ENCODE peak calls at places on chromosome 17, in four cellular contexts. W, A, U and B are unnamed samples.

GRCh38 chr17:61452301-61453290 is at the start of gene TBX4:
- DNase-seq in A (no peak), W (peak; percentile 63), U (no peak), B (no peak)

GRCh38 chr17:64787255-64787920 is 125.3 kb upstream of the SMURF2 start:
- DNase-seq in A (no peak), U (peak; percentile 81), W (no peak), B (no peak)

GRCh38 chr17:83154311-83155127 is 75.1 kb downstream of the METRNL start:
- DNase-seq in U (no peak), W (no peak), A (no peak), B (no peak)

GRCh38 chr17:7056386-7056785 is 12.5 kb upstream of the SLC16A11 start:
- DNase-seq in A (no peak), U (no peak), W (no peak), B (no peak)

GRCh38 chr17:75640556-75641119 is 7.4 kb downstream of the SMIM5 start:
- DNase-seq in W (no peak), U (no peak), A (no peak), B (no peak)

GRCh38 chr17:64499805-64500486 is 3.1 kb upstream of the POLG2 start:
- DNase-seq in U (no peak), W (no peak), A (peak; percentile 31), B (no peak)

GRCh38 chr17:73546770-73547345 is 97.4 kb downstream of the SDK2 start:
- DNase-seq in U (peak; percentile 73), W (no peak), A (peak; percentile 95), B (no peak)

GRCh38 chr17:74751210-74751529 is 2.7 kb downstream of the NHERF1 start:
- DNase-seq in U (no peak), W (no peak), A (no peak), B (no peak)

GRCh38 chr17:78293896-78294295 is 62.5 kb downstream of the TMEM235 start:
- DNase-seq in W (no peak), U (no peak), A (no peak), B (no peak)

GRCh38 chr17:35448214-35448898 is at the start of gene SLFN13:
- DNase-seq in W (peak; percentile 49), A (peak; percentile 22), U (peak; percentile 80), B (peak; percentile 59)

DNA sequence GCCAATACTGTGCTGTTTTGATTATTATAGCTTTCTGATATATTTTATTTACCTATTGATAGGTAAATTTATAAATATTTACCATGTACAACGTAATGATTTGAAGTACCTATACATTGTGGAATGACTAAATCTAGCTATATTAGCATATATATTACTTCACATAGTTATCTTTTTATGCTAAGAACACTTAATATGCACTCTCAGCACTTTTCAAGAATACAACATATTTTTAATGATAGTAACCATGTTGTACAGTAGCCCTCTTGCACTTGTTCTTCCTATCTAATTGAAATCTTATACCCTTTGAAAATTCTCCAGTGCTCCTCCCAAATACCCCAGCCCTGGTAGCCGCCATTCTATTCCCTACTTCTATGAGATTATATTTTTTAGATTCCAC is 604.0 kb upstream of the KIF2B start:
- DNase-seq in U (no peak), W (no peak), A (no peak), B (no peak)
- TF ChIP-seq CTCF in U (no peak), W (no peak), A (no peak), B (no peak)

GRCh38 chr17:222172-222571 is 40.7 kb upstream of the DOC2B start:
- DNase-seq in U (no peak), W (no peak), A (no peak), B (no peak)

GRCh38 chr17:218711-219110 is 37.3 kb upstream of the DOC2B start:
- DNase-seq in A (no peak), U (no peak), W (no peak), B (no peak)

GRCh38 chr17:223723-224471 is 42.4 kb upstream of the DOC2B start:
- DNase-seq in W (no peak), U (no peak), A (no peak), B (no peak)

GRCh38 chr17:216625-217024 is 35.2 kb upstream of the DOC2B start:
- DNase-seq in A (no peak), U (no peak), W (no peak), B (no peak)

DNA sequence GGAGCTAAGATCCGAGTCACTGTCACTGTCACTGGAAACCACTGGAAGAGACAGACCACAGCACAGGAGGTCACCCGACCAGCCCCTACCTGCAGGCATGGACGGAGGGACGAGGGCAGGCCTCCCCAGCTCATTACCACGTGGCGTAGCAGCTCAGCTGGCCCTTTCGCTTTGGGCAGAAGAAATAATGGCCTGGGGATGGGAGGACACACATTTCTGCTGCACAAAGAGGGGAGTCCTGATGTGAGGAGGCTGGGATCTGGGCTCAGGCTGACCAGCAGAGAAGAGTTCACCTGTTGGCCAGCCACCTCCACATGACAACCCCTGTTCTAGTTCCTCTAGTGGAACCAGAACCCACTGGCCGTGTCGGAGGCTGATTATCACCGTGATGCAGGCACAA is 38.2 kb upstream of the DOC2B start:
- DNase-seq in A (no peak), U (no peak), W (no peak), B (no peak)
- H3K4me3 ChIP-seq in A (no peak overlapping the region), U (no peak overlapping the region), W (no peak overlapping the region), B (no peak overlapping the region)

GRCh38 chr17:67476787-67477335 is 99.8 kb downstream of the PITPNC1 start:
- DNase-seq in U (no peak), W (no peak), A (no peak), B (no peak)

GRCh38 chr17:67477687-67478086 is 100.6 kb downstream of the PITPNC1 start:
- DNase-seq in W (peak; percentile 47), A (no peak), U (no peak), B (peak; percentile 49)

GRCh38 chr17:67475161-67475887 is 98.2 kb downstream of the PITPNC1 start:
- DNase-seq in W (peak; percentile 80), A (peak; percentile 85), U (peak; percentile 84), B (peak; percentile 66)

GRCh38 chr17:67471118-67471517 is 94.0 kb downstream of the PITPNC1 start:
- DNase-seq in W (no peak), U (no peak), A (no peak), B (no peak)

DNA sequence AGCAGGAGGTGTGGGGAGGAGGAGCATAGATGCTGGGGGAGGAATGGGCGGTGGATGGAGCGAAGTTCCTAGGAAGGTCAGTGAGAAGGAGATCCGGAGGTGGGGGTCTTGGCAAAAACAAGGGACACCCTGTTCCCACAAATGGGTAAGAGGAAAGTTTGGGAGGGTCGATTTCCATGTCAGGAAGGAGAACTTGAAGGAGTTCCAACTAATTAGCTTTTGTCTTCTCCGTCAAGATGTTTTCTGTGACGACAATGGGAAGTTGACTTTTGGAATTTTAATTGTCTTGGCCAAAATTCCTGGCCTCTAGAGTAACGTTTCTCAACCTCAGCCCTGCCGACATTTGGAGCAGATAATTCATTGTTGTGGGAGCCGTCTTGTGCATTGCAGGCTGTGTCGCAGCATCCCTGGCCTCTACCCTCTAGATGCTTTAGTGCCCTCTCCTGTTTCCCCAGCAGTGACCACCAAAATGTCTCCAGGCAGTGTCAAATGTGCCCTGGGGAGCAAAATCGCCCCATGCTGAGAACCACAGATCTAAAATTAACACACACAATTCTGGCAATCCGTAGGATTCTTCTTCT is 97.1 kb downstream of the PITPNC1 start:
- DNase-seq in U (no peak), W (peak; percentile 72), A (no peak), B (peak; percentile 33)
- H3K27ac ChIP-seq in U (no peak overlapping the region), W (no peak overlapping the region), A (no peak overlapping the region), B (no peak overlapping the region)

DNA sequence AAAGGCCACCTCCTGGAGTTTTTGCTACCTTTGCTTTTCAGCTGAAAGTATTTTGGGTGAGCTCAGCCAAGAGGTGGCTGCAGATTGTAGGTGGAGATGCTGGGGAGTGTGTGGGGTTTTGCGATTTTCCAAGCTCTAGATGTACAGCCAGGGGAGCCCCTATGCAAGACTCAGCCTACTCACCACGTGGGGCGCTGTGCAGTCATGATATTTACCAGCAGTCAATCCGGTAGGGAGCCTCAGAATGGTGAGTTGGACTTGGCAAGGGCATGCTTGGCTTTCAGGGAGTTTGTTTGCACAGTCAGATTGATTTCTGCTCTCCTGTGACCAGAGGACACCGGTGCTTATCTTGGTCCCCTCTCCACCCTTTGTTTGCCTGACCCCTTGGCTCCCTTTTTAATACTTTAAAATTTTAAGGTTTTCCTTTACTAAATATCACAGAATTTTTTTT is 175.3 kb downstream of the UTP18 start:
- DNase-seq in W (no peak), A (peak; percentile 47), U (peak; percentile 42), B (peak; percentile 3)
- TF ChIP-seq CTCF in W (no peak), A (peak; percentile 79), U (no peak), B (peak; percentile 45)